ENCODE peak calls at places on chromosomes 16 and 17, in five cellular contexts. One of them, this sample, is unnamed.

GRCh38 chr16:177981-178676 is 1.6 kb downstream of the HBA1 start:
- DNase-seq in endothelial cell: no peak
- DNase-seq in COLO829: no peak
- DNase-seq in NCI-H748 treated with DMSO at 0.1 percent for 48 hours: no peak
- DNase-seq in NCI-H1694: no peak
- DNase-seq in this sample: no peak

GRCh38 chr17:34706029-34706428 is 126.6 kb downstream of the TMEM132E start:
- DNase-seq in endothelial cell: peak; percentile 64
- DNase-seq in COLO829: peak; percentile 21
- DNase-seq in NCI-H748 treated with DMSO at 0.1 percent for 48 hours: no peak
- DNase-seq in NCI-H1694: no peak
- DNase-seq in this sample: no peak

GRCh38 chr16:76947694-76948093 is 243.3 kb upstream of the MON1B start:
- DNase-seq in endothelial cell: no peak
- DNase-seq in COLO829: no peak
- DNase-seq in NCI-H748 treated with DMSO at 0.1 percent for 48 hours: no peak
- DNase-seq in NCI-H1694: peak; percentile 25
- DNase-seq in this sample: no peak

GRCh38 chr16:14365200-14365851 is 264.7 kb downstream of the PARN start:
- DNase-seq in endothelial cell: no peak
- DNase-seq in COLO829: no peak
- DNase-seq in NCI-H748 treated with DMSO at 0.1 percent for 48 hours: no peak
- DNase-seq in NCI-H1694: no peak
- DNase-seq in this sample: no peak

GRCh38 chr17:75808905-75809621 is 24.5 kb downstream of the UNK start:
- DNase-seq in endothelial cell: no peak
- DNase-seq in COLO829: peak; percentile 81
- DNase-seq in NCI-H748 treated with DMSO at 0.1 percent for 48 hours: no peak
- DNase-seq in NCI-H1694: no peak
- DNase-seq in this sample: no peak

GRCh38 chr17:68695659-68696058 is 94.5 kb upstream of the FAM20A start:
- DNase-seq in endothelial cell: no peak
- DNase-seq in COLO829: no peak
- DNase-seq in NCI-H748 treated with DMSO at 0.1 percent for 48 hours: no peak
- DNase-seq in NCI-H1694: no peak
- DNase-seq in this sample: no peak

GRCh38 chr16:17194190-17194780 is 276.5 kb downstream of the XYLT1 start:
- DNase-seq in endothelial cell: peak; percentile 53
- DNase-seq in COLO829: no peak
- DNase-seq in NCI-H748 treated with DMSO at 0.1 percent for 48 hours: no peak
- DNase-seq in NCI-H1694: peak; percentile 7
- DNase-seq in this sample: no peak

GRCh38 chr17:18235743-18236256 is 10.4 kb downstream of the LLGL1 start:
- DNase-seq in endothelial cell: no peak
- DNase-seq in COLO829: peak; percentile 38
- DNase-seq in NCI-H748 treated with DMSO at 0.1 percent for 48 hours: no peak
- DNase-seq in NCI-H1694: no peak
- DNase-seq in this sample: no peak

GRCh38 chr17:60137731-60138130 is 12.0 kb upstream of the CA4 start:
- DNase-seq in endothelial cell: no peak
- DNase-seq in COLO829: no peak
- DNase-seq in NCI-H748 treated with DMSO at 0.1 percent for 48 hours: no peak
- DNase-seq in NCI-H1694: no peak
- DNase-seq in this sample: no peak

GRCh38 chr16:67212766-67213165 is 13.8 kb downstream of the ELMO3 start:
- DNase-seq in endothelial cell: no peak
- DNase-seq in COLO829: no peak
- DNase-seq in NCI-H748 treated with DMSO at 0.1 percent for 48 hours: no peak
- DNase-seq in NCI-H1694: no peak
- DNase-seq in this sample: no peak

GRCh38 chr16:66127459-66128362 is 238.8 kb upstream of the CDH5 start:
- DNase-seq in endothelial cell: peak; percentile 21
- DNase-seq in COLO829: no peak
- DNase-seq in NCI-H748 treated with DMSO at 0.1 percent for 48 hours: no peak
- DNase-seq in NCI-H1694: no peak
- DNase-seq in this sample: peak; percentile 10

GRCh38 chr17:5381542-5381941 is 37.9 kb downstream of the NUP88 start:
- DNase-seq in endothelial cell: no peak
- DNase-seq in COLO829: no peak
- DNase-seq in NCI-H748 treated with DMSO at 0.1 percent for 48 hours: no peak
- DNase-seq in NCI-H1694: no peak
- DNase-seq in this sample: no peak

GRCh38 chr17:57984226-57984890 is 3.7 kb downstream of the VEZF1 start:
- DNase-seq in endothelial cell: no peak
- DNase-seq in COLO829: no peak
- DNase-seq in NCI-H748 treated with DMSO at 0.1 percent for 48 hours: no peak
- DNase-seq in NCI-H1694: no peak
- DNase-seq in this sample: no peak

GRCh38 chr16:62445909-62446308 is 409.7 kb upstream of the CDH8 start:
- DNase-seq in endothelial cell: no peak
- DNase-seq in COLO829: no peak
- DNase-seq in NCI-H748 treated with DMSO at 0.1 percent for 48 hours: no peak
- DNase-seq in NCI-H1694: no peak
- DNase-seq in this sample: no peak

This sample was measured in COR-L47.